ENCODE peak calls at places on chromosomes 4 and X, in eight cellular contexts. One of them, this sample, is unnamed.
A peak's percentile ranks its signal among the peaks of the same experiment; 100 is the strongest.

GRCh38 chr4:123524958-123525628 is 128.5 kb downstream of the SPRY1 start:
- DNase-seq in H1: no peak
- DNase-seq in right lobe of liver: no peak
- DNase-seq in uterus: no peak
- DNase-seq in K562: no peak
- DNase-seq in ovary: no peak
- DNase-seq in sigmoid colon: no peak
- DNase-seq in A549: no peak
- DNase-seq in this sample: no peak

GRCh38 chr4:166538491-166539005 is 665.5 kb downstream of the TLL1 start:
- DNase-seq in K562: no peak
- DNase-seq in ovary: no peak
- DNase-seq in uterus: no peak
- DNase-seq in A549: no peak
- DNase-seq in H1: no peak
- DNase-seq in right lobe of liver: no peak
- DNase-seq in sigmoid colon: no peak
- DNase-seq in this sample: no peak

GRCh38 chr4:116202524-116202923 is 882.9 kb downstream of the TRAM1L1 start:
- DNase-seq in right lobe of liver: no peak
- DNase-seq in H1: no peak
- DNase-seq in K562: no peak
- DNase-seq in ovary: no peak
- DNase-seq in A549: no peak
- DNase-seq in sigmoid colon: no peak
- DNase-seq in uterus: no peak
- DNase-seq in this sample: no peak

GRCh38 chr4:60805500-60806313 is 394.4 kb upstream of the ADGRL3 start:
- DNase-seq in K562: no peak
- DNase-seq in right lobe of liver: no peak
- DNase-seq in A549: no peak
- DNase-seq in ovary: no peak
- DNase-seq in sigmoid colon: no peak
- DNase-seq in H1: no peak
- DNase-seq in uterus: no peak
- DNase-seq in this sample: no peak

GRCh38 chr4:139783761-139784484 is 118.3 kb downstream of the MGST2 start:
- DNase-seq in H1: no peak
- DNase-seq in A549: no peak
- DNase-seq in ovary: no peak
- DNase-seq in uterus: no peak
- DNase-seq in K562: no peak
- DNase-seq in sigmoid colon: peak; percentile 67
- DNase-seq in right lobe of liver: no peak
- DNase-seq in this sample: no peak

GRCh38 chr4:4456816-4457578 is 70.1 kb downstream of the NSG1 start:
- DNase-seq in H1: no peak
- DNase-seq in ovary: no peak
- DNase-seq in K562: no peak
- DNase-seq in uterus: no peak
- DNase-seq in right lobe of liver: no peak
- DNase-seq in A549: no peak
- DNase-seq in sigmoid colon: no peak
- DNase-seq in this sample: no peak

GRCh38 chrX:23898412-23898959 is 9.3 kb downstream of the APOO start:
- DNase-seq in K562: no peak
- DNase-seq in H1: no peak
- DNase-seq in uterus: no peak
- DNase-seq in right lobe of liver: no peak
- DNase-seq in ovary: no peak
- DNase-seq in A549: no peak
- DNase-seq in sigmoid colon: no peak
- DNase-seq in this sample: no peak

GRCh38 chr4:147059064-147059731 is 113.5 kb upstream of the TTC29 start:
- DNase-seq in K562: no peak
- DNase-seq in ovary: no peak
- DNase-seq in A549: no peak
- DNase-seq in right lobe of liver: no peak
- DNase-seq in uterus: no peak
- DNase-seq in H1: no peak
- DNase-seq in sigmoid colon: no peak
- DNase-seq in this sample: no peak

GRCh38 chr4:66284991-66285451 is 614.7 kb upstream of the EPHA5 start:
- DNase-seq in uterus: no peak
- DNase-seq in A549: no peak
- DNase-seq in ovary: no peak
- DNase-seq in K562: no peak
- DNase-seq in right lobe of liver: no peak
- DNase-seq in sigmoid colon: no peak
- DNase-seq in H1: no peak
- DNase-seq in this sample: no peak

GRCh38 chr4:183068502-183068901 is 30.6 kb upstream of the WWC2 start:
- DNase-seq in sigmoid colon: no peak
- DNase-seq in K562: no peak
- DNase-seq in H1: no peak
- DNase-seq in A549: no peak
- DNase-seq in right lobe of liver: no peak
- DNase-seq in ovary: no peak
- DNase-seq in uterus: no peak
- DNase-seq in this sample: no peak

GRCh38 chrX:22220941-22221340 is 51.8 kb upstream of the CBLL2 start:
- DNase-seq in A549: peak; percentile 6
- DNase-seq in ovary: no peak
- DNase-seq in right lobe of liver: no peak
- DNase-seq in H1: no peak
- DNase-seq in K562: no peak
- DNase-seq in uterus: no peak
- DNase-seq in sigmoid colon: no peak
- DNase-seq in this sample: no peak

GRCh38 chrX:123339201-123339905 is 155.3 kb downstream of the GRIA3 start:
- DNase-seq in ovary: no peak
- DNase-seq in right lobe of liver: no peak
- DNase-seq in sigmoid colon: no peak
- DNase-seq in H1: no peak
- DNase-seq in K562: no peak
- DNase-seq in uterus: no peak
- DNase-seq in A549: no peak
- DNase-seq in this sample: no peak

GRCh38 chr4:103904126-103904525 is 184.3 kb upstream of the TACR3 start:
- DNase-seq in K562: no peak
- DNase-seq in H1: no peak
- DNase-seq in A549: no peak
- DNase-seq in sigmoid colon: no peak
- DNase-seq in right lobe of liver: no peak
- DNase-seq in ovary: no peak
- DNase-seq in uterus: no peak
- DNase-seq in this sample: no peak

GRCh38 chr4:16116493-16116990 is 32.7 kb upstream of the PROM1 start:
- DNase-seq in ovary: no peak
- DNase-seq in uterus: no peak
- DNase-seq in right lobe of liver: no peak
- DNase-seq in H1: no peak
- DNase-seq in sigmoid colon: no peak
- DNase-seq in A549: no peak
- DNase-seq in K562: no peak
- DNase-seq in this sample: no peak

GRCh38 chr4:156762851-156763250 is 208.7 kb downstream of the PDGFC start:
- DNase-seq in ovary: no peak
- DNase-seq in right lobe of liver: no peak
- DNase-seq in uterus: no peak
- DNase-seq in K562: no peak
- DNase-seq in H1: no peak
- DNase-seq in sigmoid colon: peak; percentile 62
- DNase-seq in A549: no peak
- DNase-seq in this sample: no peak

GRCh38 chr4:103774326-103774725 is 54.5 kb upstream of the TACR3 start:
- DNase-seq in H1: no peak
- DNase-seq in ovary: no peak
- DNase-seq in K562: no peak
- DNase-seq in right lobe of liver: no peak
- DNase-seq in A549: no peak
- DNase-seq in sigmoid colon: no peak
- DNase-seq in uterus: no peak
- DNase-seq in this sample: no peak

GRCh38 chr4:7828011-7828720 is 111.5 kb downstream of the AFAP1 start:
- DNase-seq in ovary: peak; percentile 86
- DNase-seq in sigmoid colon: peak; percentile 92
- DNase-seq in K562: no peak
- DNase-seq in H1: no peak
- DNase-seq in right lobe of liver: no peak
- DNase-seq in A549: no peak
- DNase-seq in uterus: peak; percentile 88
- DNase-seq in this sample: peak; percentile 67

GRCh38 chr4:7499661-7500060 is 64.9 kb upstream of the PSAPL1 start:
- DNase-seq in ovary: no peak
- DNase-seq in K562: no peak
- DNase-seq in uterus: no peak
- DNase-seq in H1: no peak
- DNase-seq in right lobe of liver: no peak
- DNase-seq in A549: no peak
- DNase-seq in sigmoid colon: no peak
- DNase-seq in this sample: no peak

GRCh38 chr4:2939383-2940243 is 23.6 kb downstream of the NOP14 start:
- DNase-seq in right lobe of liver: peak; percentile 43
- DNase-seq in uterus: peak; percentile 12
- DNase-seq in K562: no peak
- DNase-seq in A549: no peak
- DNase-seq in H1: no peak
- DNase-seq in ovary: peak; percentile 8
- DNase-seq in sigmoid colon: peak; percentile 53
- DNase-seq in this sample: peak; percentile 10

GRCh38 chrX:53685711-53686110 is 808 bp downstream of the HUWE1 start:
- DNase-seq in uterus: no peak
- DNase-seq in K562: no peak
- DNase-seq in sigmoid colon: no peak
- DNase-seq in ovary: no peak
- DNase-seq in A549: no peak
- DNase-seq in right lobe of liver: no peak
- DNase-seq in H1: no peak
- DNase-seq in this sample: no peak

GRCh38 chrX:53683556-53684414 is 2.7 kb downstream of the HUWE1 start:
- DNase-seq in A549: peak; percentile 75
- DNase-seq in H1: peak; percentile 90
- DNase-seq in sigmoid colon: peak; percentile 98
- DNase-seq in ovary: peak; percentile 92
- DNase-seq in K562: peak; percentile 78
- DNase-seq in right lobe of liver: peak; percentile 94
- DNase-seq in uterus: peak; percentile 92
- DNase-seq in this sample: peak; percentile 95

GRCh38 chrX:53686151-53686885 is at the start of gene HUWE1:
- DNase-seq in sigmoid colon: peak; percentile 89
- DNase-seq in K562: peak; percentile 74
- DNase-seq in right lobe of liver: peak; percentile 84
- DNase-seq in A549: peak; percentile 63
- DNase-seq in ovary: peak; percentile 79
- DNase-seq in H1: peak; percentile 57
- DNase-seq in uterus: peak; percentile 82
- DNase-seq in this sample: peak; percentile 67

GRCh38 chrX:53682885-53683555 is 3.5 kb downstream of the HUWE1 start:
- DNase-seq in H1: no peak
- DNase-seq in K562: peak; percentile 26
- DNase-seq in sigmoid colon: peak; percentile 65
- DNase-seq in right lobe of liver: no peak
- DNase-seq in uterus: no peak
- DNase-seq in A549: peak; percentile 46
- DNase-seq in ovary: no peak
- DNase-seq in this sample: peak; percentile 40

GRCh38 chrX:53684415-53685192 is 1.9 kb downstream of the HUWE1 start:
- DNase-seq in uterus: no peak
- DNase-seq in right lobe of liver: no peak
- DNase-seq in ovary: no peak
- DNase-seq in sigmoid colon: no peak
- DNase-seq in H1: no peak
- DNase-seq in K562: no peak
- DNase-seq in A549: peak; percentile 1
- DNase-seq in this sample: no peak
- H3K4me3 ChIP-seq in uterus: peak overlapping the region; percentile 29
- H3K4me3 ChIP-seq in right lobe of liver: peak overlapping the region; percentile 63
- H3K4me3 ChIP-seq in ovary: peak overlapping the region; percentile 55
- H3K4me3 ChIP-seq in sigmoid colon: peak overlapping the region; percentile 65
- H3K4me3 ChIP-seq in H1: peak overlapping the region; percentile 98
- H3K4me3 ChIP-seq in K562: peak overlapping the region; percentile 83
- H3K4me3 ChIP-seq in A549: peak overlapping the region; percentile 90
- H3K4me3 ChIP-seq in this sample: peak overlapping the region; percentile 66

DNA sequence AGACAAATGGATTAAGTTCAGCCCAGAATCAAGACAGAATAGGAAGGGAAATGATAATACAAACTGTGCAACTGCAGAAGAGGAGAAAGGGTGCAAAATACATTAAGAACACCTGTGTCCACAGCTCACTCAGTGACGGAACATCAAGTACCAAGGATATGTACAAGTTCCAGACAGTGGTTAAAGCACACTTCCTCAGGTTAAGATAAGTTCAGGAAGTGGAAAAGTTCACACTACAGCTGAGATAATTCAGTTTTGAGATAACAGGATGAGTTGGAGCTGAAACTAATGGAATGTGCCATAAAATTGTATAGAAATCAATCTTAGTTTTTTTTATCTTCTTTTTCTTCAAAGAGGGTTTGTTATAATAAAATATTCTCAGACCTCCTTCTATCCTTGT is 419.4 kb downstream of the KCNIP4 start:
- DNase-seq in uterus: no peak
- DNase-seq in A549: no peak
- DNase-seq in H1: no peak
- DNase-seq in K562: no peak
- DNase-seq in right lobe of liver: no peak
- DNase-seq in sigmoid colon: no peak
- DNase-seq in ovary: no peak
- DNase-seq in this sample: no peak
- TF ChIP-seq POLR2A in uterus: no peak
- TF ChIP-seq POLR2A in A549: no peak
- TF ChIP-seq POLR2A in H1: no peak
- TF ChIP-seq POLR2A in K562: no peak
- TF ChIP-seq POLR2A in right lobe of liver: no peak
- TF ChIP-seq POLR2A in sigmoid colon: no peak
- TF ChIP-seq POLR2A in ovary: no peak
- TF ChIP-seq POLR2A in this sample: no peak

DNA sequence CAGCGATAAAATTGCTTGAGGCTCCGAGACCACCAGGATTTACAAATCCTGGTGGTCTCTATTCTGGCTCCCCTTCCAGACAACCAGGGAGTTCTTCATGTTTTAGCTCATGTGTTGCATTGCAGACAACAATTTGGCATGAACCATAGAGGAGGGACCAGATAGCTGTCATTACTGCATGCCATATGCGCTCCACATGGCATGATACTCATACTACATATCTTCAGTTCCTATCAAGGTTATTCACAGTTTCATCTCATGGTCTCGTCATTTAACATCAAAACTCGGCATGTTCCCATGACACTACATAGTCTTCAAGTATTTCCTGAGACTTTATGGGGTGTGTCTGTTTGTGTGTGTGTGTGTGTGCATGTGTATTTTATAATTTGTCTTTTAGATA is 220.3 kb downstream of the OR13H1 start:
- DNase-seq in right lobe of liver: no peak
- DNase-seq in H1: no peak
- DNase-seq in uterus: no peak
- DNase-seq in K562: no peak
- DNase-seq in A549: no peak
- DNase-seq in ovary: no peak
- DNase-seq in sigmoid colon: no peak
- DNase-seq in this sample: no peak
- H3K4me3 ChIP-seq in right lobe of liver: peak overlapping the region; percentile 53
- H3K4me3 ChIP-seq in H1: no peak overlapping the region
- H3K4me3 ChIP-seq in uterus: peak overlapping the region; percentile 15
- H3K4me3 ChIP-seq in K562: no peak overlapping the region
- H3K4me3 ChIP-seq in A549: peak overlapping the region; percentile 40
- H3K4me3 ChIP-seq in ovary: peak overlapping the region; percentile 4
- H3K4me3 ChIP-seq in sigmoid colon: peak overlapping the region; percentile 44
- H3K4me3 ChIP-seq in this sample: peak overlapping the region; percentile 47

GRCh38 chrX:40094041-40094899 is 3.5 kb downstream of the BCOR start:
- DNase-seq in sigmoid colon: peak; percentile 81
- DNase-seq in uterus: peak; percentile 40
- DNase-seq in H1: no peak
- DNase-seq in ovary: peak; percentile 46
- DNase-seq in right lobe of liver: peak; percentile 76
- DNase-seq in K562: no peak
- DNase-seq in A549: no peak
- DNase-seq in this sample: no peak
- TF ChIP-seq POLR2A in sigmoid colon: no peak
- TF ChIP-seq POLR2A in uterus: no peak
- TF ChIP-seq POLR2A in H1: no peak
- TF ChIP-seq POLR2A in ovary: no peak
- TF ChIP-seq POLR2A in right lobe of liver: peak; percentile 26
- TF ChIP-seq POLR2A in K562: no peak
- TF ChIP-seq POLR2A in A549: no peak
- TF ChIP-seq POLR2A in this sample: peak; percentile 88